ENCODE peak calls at places on chromosomes 13 and 19, in six cellular contexts. W is NCI-H1105; K is heart left ventricle; Y is ACHN; Q is COR-L47; B is stimulated activated CD4-positive, alpha-beta T cell treated with anti-CD3 and anti-CD28 coated beads, TNF-alpha, amount 100 ng/mL, for 24 hours. N is an unnamed sample.

GRCh38 chr13:93316848-93317247 is 90.2 kb downstream of the GPC6 start:
- DNase-seq in W (no peak), K (no peak), Y (no peak), Q (no peak), B (no peak), N (no peak)

GRCh38 chr19:29544656-29545360 is 19.0 kb downstream of the VSTM2B start:
- DNase-seq in W (no peak), K (peak; percentile 10), Y (no peak), Q (no peak), B (no peak), N (no peak)

GRCh38 chr13:98521876-98522275 is 55.0 kb downstream of the STK24 start:
- DNase-seq in W (no peak), K (no peak), Y (no peak), Q (no peak), B (no peak), N (no peak)

GRCh38 chr19:19134687-19135158 is 3.6 kb downstream of the TMEM161A start:
- DNase-seq in W (no peak), K (peak; percentile 90), Y (no peak), Q (no peak), B (peak; percentile 24), N (no peak)

GRCh38 chr13:76331948-76332712 is 554.1 kb downstream of the KCTD12 start:
- DNase-seq in W (no peak), K (no peak), Y (no peak), Q (peak; percentile 69), B (no peak), N (peak; percentile 47)

GRCh38 chr19:34540811-34541557 is 59.4 kb downstream of the WTIP start:
- DNase-seq in W (no peak), K (no peak), Y (no peak), Q (no peak), B (no peak), N (no peak)

GRCh38 chr19:13099073-13099999 is 3.3 kb downstream of the LYL1 start:
- DNase-seq in W (no peak), K (peak; percentile 89), Y (no peak), Q (peak; percentile 47), B (peak; percentile 59), N (peak; percentile 65)

GRCh38 chr13:109330941-109331340 is 455.4 kb downstream of the IRS2 start:
- DNase-seq in W (no peak), K (no peak), Y (no peak), Q (no peak), B (no peak), N (peak; percentile 70)

GRCh38 chr13:101783554-101783953 is 331.1 kb downstream of the ITGBL1 start:
- DNase-seq in W (no peak), K (no peak), Y (no peak), Q (no peak), B (no peak), N (no peak)

GRCh38 chr13:67464154-67464553 is 234.0 kb upstream of the PCDH9 start:
- DNase-seq in W (no peak), K (no peak), Y (no peak), Q (no peak), B (no peak), N (no peak)

GRCh38 chr19:2478756-2479555 is 3.0 kb downstream of the GADD45B start:
- DNase-seq in W (no peak), K (peak; percentile 85), Y (peak; percentile 78), Q (no peak), B (no peak), N (peak; percentile 61)

GRCh38 chr19:44850641-44851109 is 4.6 kb downstream of the NECTIN2 start:
- DNase-seq in W (no peak), K (peak; percentile 38), Y (no peak), Q (peak; percentile 10), B (no peak), N (peak; percentile 24)

GRCh38 chr19:39167461-39168257 is 29.1 kb upstream of the NCCRP1 start:
- DNase-seq in W (no peak), K (no peak), Y (no peak), Q (peak; percentile 35), B (no peak), N (no peak)

N was measured in amniotic epithelial cell.